ENCODE peak calls at places on chromosomes 13 and 19, in five cellular contexts. One of them, this sample, is unnamed.

GRCh38 chr19:49614096-49614857 is 23.3 kb downstream of the PRR12 start:
- DNase-seq in NAMALWA: no peak
- DNase-seq in endothelial cell: no peak
- DNase-seq in effector CD4-positive, alpha-beta T cell: no peak
- DNase-seq in COLO829: no peak
- DNase-seq in this sample: no peak

GRCh38 chr19:13015361-13016231 is 20.3 kb downstream of the NFIX start:
- DNase-seq in NAMALWA: no peak
- DNase-seq in effector CD4-positive, alpha-beta T cell: no peak
- DNase-seq in COLO829: no peak
- DNase-seq in endothelial cell: no peak
- DNase-seq in this sample: peak; percentile 53

GRCh38 chr13:21670006-21670882 is 629 bp upstream of the FGF9 start:
- DNase-seq in NAMALWA: peak; percentile 79
- DNase-seq in COLO829: no peak
- DNase-seq in effector CD4-positive, alpha-beta T cell: peak; percentile 41
- DNase-seq in endothelial cell: peak; percentile 62
- DNase-seq in this sample: peak; percentile 46

GRCh38 chr19:35404879-35405622 is 34.2 kb downstream of the GPR42 start:
- DNase-seq in COLO829: peak; percentile 36
- DNase-seq in NAMALWA: no peak
- DNase-seq in effector CD4-positive, alpha-beta T cell: no peak
- DNase-seq in endothelial cell: no peak
- DNase-seq in this sample: no peak

GRCh38 chr19:6412111-6412999 is 12.3 kb downstream of the KHSRP start:
- DNase-seq in COLO829: no peak
- DNase-seq in NAMALWA: peak; percentile 64
- DNase-seq in effector CD4-positive, alpha-beta T cell: peak; percentile 38
- DNase-seq in endothelial cell: peak; percentile 51
- DNase-seq in this sample: peak; percentile 67

GRCh38 chr19:54532528-54532927 is 29.9 kb downstream of the LAIR2 start:
- DNase-seq in effector CD4-positive, alpha-beta T cell: no peak
- DNase-seq in endothelial cell: no peak
- DNase-seq in NAMALWA: no peak
- DNase-seq in COLO829: no peak
- DNase-seq in this sample: no peak

GRCh38 chr19:10861118-10861651 is 10.2 kb upstream of the CARM1 start:
- DNase-seq in NAMALWA: peak; percentile 68
- DNase-seq in effector CD4-positive, alpha-beta T cell: no peak
- DNase-seq in COLO829: no peak
- DNase-seq in endothelial cell: peak; percentile 66
- DNase-seq in this sample: peak; percentile 45

GRCh38 chr19:50365434-50366306 is at the start of gene NAPSA:
- DNase-seq in effector CD4-positive, alpha-beta T cell: no peak
- DNase-seq in endothelial cell: no peak
- DNase-seq in NAMALWA: peak; percentile 74
- DNase-seq in COLO829: no peak
- DNase-seq in this sample: no peak